ENCODE peak calls at places on chromosomes 4 and X, in seven cellular contexts. B, H, G, S, Q, A and C are unnamed samples.

GRCh38 chr4:1728061-1728980 is 7.0 kb downstream of the TACC3 start:
- DNase-seq in Q (no peak), A (no peak), H (no peak), S (no peak), B (no peak), G (no peak), C (no peak)

GRCh38 chr4:10673817-10674369 is 10.7 kb downstream of the CLNK start:
- DNase-seq in B (no peak), G (no peak), A (no peak), Q (no peak), S (no peak), H (no peak), C (peak)

GRCh38 chrX:18861436-18861950 is 122.4 kb downstream of the PHKA2 start:
- DNase-seq in S (no peak), B (no peak), G (no peak), Q (no peak), H (no peak), A (no peak), C (no peak)

GRCh38 chrX:104961926-104962325 is 258.6 kb downstream of the TEX13A start:
- DNase-seq in A (no peak), G (no peak), S (no peak), H (no peak), B (no peak), Q (no peak), C (no peak)

GRCh38 chrX:102899940-102900916 is 36.8 kb upstream of the RAB40AL start:
- DNase-seq in A (peak), G (peak), H (peak), S (peak), B (peak), Q (peak), C (peak)

GRCh38 chr4:57104706-57105560 is 5.3 kb downstream of the IGFBP7 start:
- DNase-seq in B (no peak), A (no peak), G (no peak), H (no peak), S (no peak), Q (no peak), C (no peak)

GRCh38 chr4:140242357-140243284 is 88.6 kb upstream of the MAML3 start:
- DNase-seq in H (no peak), B (no peak), Q (peak), S (peak), A (no peak), G (no peak), C (no peak)

GRCh38 chrX:50206753-50207152 is 2.2 kb downstream of the CCNB3 start:
- DNase-seq in B (no peak), A (no peak), Q (no peak), G (no peak), H (no peak), S (no peak), C (no peak)

GRCh38 chr4:41258783-41259182 is 2.1 kb downstream of the UCHL1 start:
- DNase-seq in H (peak), Q (peak), S (no peak), A (peak), B (peak), G (no peak), C (peak)

DNA sequence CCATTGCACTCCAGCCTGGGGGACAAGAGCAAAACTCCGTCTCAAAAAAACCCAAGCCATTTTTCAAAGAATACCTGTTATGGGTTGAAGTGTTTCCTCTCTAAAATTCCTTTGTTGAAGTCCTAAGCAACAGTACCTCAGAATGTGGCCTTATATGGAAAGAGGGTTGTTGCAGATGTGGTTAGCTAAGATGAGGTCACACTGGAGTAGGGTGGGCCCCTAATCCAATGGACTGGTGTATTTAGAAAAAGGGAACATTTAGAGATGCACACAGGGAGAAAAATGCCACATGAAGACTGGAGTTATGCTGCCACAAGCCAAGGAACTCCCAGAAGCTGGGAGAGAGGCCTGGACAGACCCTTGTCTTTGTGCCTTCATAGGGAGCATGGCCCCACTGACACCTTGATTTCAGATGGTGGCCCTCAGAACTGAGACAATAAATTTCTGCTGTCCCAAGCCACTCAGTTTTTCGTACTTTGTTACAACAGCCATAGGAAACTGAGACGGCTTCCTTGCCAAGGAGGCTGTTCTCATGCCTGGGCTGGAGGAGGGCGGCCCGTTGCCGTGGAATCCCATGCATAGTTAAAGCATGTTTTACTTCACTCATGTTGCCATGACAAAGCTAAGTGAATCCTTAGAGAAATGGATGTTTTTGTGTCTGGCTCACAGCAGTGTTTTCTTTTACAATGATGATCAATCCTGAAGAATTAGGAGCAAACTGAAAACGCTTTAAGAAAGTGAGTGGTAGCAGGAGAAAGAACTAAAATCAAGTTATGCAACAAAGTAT is 16.5 kb downstream of the TRAPPC2 start:
- DNase-seq in S (no peak), Q (peak), G (peak), H (no peak), A (peak), B (peak), C (no peak)
- H3K4me3 ChIP-seq in S (no peak), Q (no peak), G (no peak), H (no peak), A (no peak), B (no peak), C (no peak)

DNA sequence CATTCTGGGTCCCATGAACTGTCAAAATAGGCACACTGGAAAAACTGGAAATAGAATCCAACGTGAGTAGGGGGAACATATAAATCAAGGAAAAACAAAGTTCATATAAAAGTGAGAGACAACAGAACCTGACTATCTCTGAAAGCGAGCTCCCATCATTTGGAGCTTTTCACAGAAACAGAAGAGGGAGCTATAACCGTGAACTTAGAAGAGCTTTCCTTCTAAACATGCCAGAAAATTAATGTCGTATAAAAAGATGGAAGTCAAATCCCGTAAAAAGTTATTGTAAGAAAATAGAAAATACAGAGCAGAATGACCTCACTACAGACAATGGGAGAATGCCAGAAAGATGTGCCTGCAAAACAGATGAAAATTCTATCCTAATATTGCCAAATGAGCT is 23.9 kb upstream of the HSD17B10 start:
- DNase-seq in S (no peak), A (no peak), Q (no peak), H (no peak), G (no peak), B (no peak), C (no peak)
- TF ChIP-seq CTCF in S (no peak), A (peak), Q (peak), H (peak), G (no peak), B (peak), C (no peak)

GRCh38 chr4:143700420-143701352 is at the start of gene FREM3:
- DNase-seq in H (peak), A (no peak), Q (no peak), B (no peak), G (no peak), S (no peak), C (peak)

GRCh38 chr4:143699331-143700059 is 980 bp downstream of the FREM3 start:
- DNase-seq in Q (no peak), H (no peak), B (no peak), S (no peak), G (no peak), A (no peak), C (no peak)

GRCh38 chr4:143700060-143700419 is 435 bp downstream of the FREM3 start:
- DNase-seq in A (no peak), S (no peak), B (peak), H (peak), G (no peak), Q (peak), C (no peak)

DNA sequence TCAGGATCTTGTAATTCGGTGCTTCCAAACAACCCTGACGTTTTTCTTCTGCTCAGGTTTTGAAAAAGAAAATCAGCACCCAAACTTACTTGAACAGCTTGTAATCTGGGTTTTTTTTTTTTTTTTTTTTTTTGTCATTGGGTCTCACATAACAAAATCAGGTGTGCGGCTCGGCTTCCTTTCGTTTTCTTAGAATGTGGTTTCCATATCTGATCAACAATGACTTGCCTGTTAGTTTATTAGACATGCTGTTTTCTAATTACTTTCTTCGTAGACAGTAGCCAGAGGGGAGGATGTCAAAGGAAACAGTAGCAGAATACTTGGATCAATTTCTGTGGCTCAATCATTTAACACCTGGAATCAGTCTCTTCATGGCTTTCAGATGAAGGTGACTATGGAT is 890 bp upstream of the FREM3 start:
- DNase-seq in A (no peak), S (no peak), G (no peak), H (no peak), B (no peak), Q (no peak), C (peak)
- H3K4me3 ChIP-seq in A (no peak), S (no peak), G (no peak), H (no peak), B (no peak), Q (no peak), C (no peak)

GRCh38 chr4:144584428-144584827 is 61.5 kb upstream of the HHIP start:
- DNase-seq in Q (no peak), S (no peak), B (no peak), A (no peak), G (no peak), H (no peak), C (peak)
- TF ChIP-seq CTCF in Q (peak), S (no peak), B (no peak), A (no peak), G (no peak), H (no peak), C (no peak)

GRCh38 chr4:74000301-74000700 is 1.8 kb upstream of the CXCL5 start:
- DNase-seq in S (no peak), A (no peak), G (no peak), Q (no peak), H (no peak), B (no peak), C (no peak)

DNA sequence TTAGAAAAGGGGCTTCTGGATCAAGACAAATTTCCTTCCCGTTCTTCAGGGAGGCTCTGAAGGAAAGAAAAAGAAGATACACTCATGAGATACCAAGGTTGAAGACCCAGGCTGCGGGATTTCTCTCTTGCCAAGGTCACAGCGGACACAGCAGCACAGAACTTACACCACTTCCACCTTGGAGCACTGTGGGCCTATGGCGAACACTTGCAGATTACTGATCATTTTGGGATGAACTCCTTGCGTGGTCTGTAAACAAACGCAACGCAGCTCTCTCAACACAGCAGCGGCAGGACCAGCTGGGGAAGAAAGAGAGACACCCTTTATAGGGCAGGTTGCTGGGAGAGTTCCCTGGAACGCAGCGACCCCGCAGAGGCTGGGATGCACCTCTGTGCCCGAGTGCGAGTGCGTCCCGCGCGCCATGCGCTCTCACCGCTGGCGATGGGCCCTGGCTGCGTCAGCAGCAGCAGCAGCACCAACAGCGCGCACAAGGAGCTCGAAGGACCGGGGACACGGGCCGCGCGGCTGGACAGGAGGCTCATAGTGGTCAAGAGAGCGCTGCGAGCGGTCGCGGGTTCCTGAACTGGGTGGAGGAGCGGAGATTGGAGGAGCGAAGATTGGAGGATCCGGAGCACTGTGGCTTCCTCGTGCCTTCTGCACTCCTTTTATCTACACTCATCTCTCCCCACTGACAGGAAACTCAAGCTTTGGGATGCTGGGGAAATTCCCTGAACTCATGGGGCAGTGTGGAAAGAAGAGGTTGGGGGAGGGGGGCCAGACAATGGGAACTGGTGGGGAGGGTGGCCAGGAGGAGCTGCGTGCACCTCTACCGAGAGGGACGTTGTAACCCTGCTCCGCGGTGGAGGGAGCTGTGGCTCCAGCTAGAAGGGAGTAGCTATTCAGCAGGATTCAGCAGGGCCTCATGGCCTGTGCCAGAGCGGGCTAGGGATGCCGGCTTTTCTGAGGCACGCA is at the start of gene CXCL5:
- DNase-seq in A (peak), Q (peak), S (no peak), B (peak), H (no peak), G (no peak), C (no peak)
- H3K4me3 ChIP-seq in A (peak), Q (peak), S (no peak), B (peak), H (no peak), G (no peak), C (no peak)

DNA sequence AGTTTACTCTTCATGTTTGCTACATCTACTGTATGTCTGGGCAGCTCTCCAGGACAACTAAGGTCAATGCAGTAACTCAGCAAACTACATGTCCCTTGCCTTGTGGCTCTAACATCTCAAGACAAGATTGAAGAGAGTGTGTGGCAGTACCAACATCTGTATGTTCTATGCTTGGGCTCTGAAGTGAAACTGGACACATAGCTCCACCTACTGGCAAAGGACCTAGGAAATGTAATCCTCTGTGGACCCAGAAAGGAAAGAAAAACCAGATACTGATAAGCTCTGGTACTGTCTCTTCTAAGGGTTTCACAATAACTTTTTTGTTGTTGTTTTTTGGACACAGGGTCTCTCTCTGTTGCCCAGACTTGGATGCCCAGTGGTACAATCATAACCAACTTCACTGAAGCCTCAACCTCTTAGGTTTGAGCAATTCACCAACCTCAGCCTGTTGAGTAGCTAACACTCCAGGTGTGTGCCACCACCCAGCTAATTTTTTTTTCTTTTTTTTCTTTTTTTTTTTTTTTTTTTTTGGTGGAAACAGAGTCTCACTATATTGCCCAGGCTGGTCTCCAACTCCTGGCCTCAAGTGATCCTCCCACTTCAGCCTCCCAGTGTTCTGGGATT is 64.1 kb downstream of the QDPR start:
- DNase-seq in B (peak), Q (peak), A (peak), H (peak), S (peak), G (peak), C (peak)
- TF ChIP-seq CTCF in B (peak), Q (peak), A (peak), H (peak), S (peak), G (peak), C (peak)

GRCh38 chr4:144647095-144647959 is 1.4 kb downstream of the HHIP start:
- DNase-seq in A (no peak), Q (peak), B (no peak), H (no peak), G (no peak), S (no peak), C (no peak)
- H3K4me3 ChIP-seq in A (peak), Q (peak), B (peak), H (peak), G (peak), S (no peak), C (no peak)